ENCODE peak calls at places on chromosomes 1 and 21, in five cellular contexts. One of them, this sample, is unnamed.
A peak's percentile ranks its signal among the peaks of the same experiment; 100 is the strongest.

GRCh38 chr1:40495315-40495903 is 13.2 kb upstream of the EXO5 start:
- DNase-seq in substantia nigra: no peak
- DNase-seq in lung microvascular endothelial cell: no peak
- DNase-seq in bronchial epithelial cell: no peak
- DNase-seq in left ventricle myocardium inferior: no peak
- DNase-seq in this sample: no peak

GRCh38 chr1:71882241-71883036 is 399.9 kb downstream of the NEGR1 start:
- DNase-seq in substantia nigra: no peak
- DNase-seq in lung microvascular endothelial cell: no peak
- DNase-seq in bronchial epithelial cell: no peak
- DNase-seq in left ventricle myocardium inferior: no peak
- DNase-seq in this sample: no peak

GRCh38 chr1:18643154-18644012 is 12.7 kb downstream of the PAX7 start:
- DNase-seq in substantia nigra: no peak
- DNase-seq in lung microvascular endothelial cell: no peak
- DNase-seq in bronchial epithelial cell: no peak
- DNase-seq in left ventricle myocardium inferior: no peak
- DNase-seq in this sample: no peak

GRCh38 chr1:19044975-19045831 is 88.7 kb upstream of the IFFO2 start:
- DNase-seq in substantia nigra: peak; percentile 45
- DNase-seq in lung microvascular endothelial cell: no peak
- DNase-seq in bronchial epithelial cell: no peak
- DNase-seq in left ventricle myocardium inferior: no peak
- DNase-seq in this sample: peak; percentile 86

GRCh38 chr1:205832326-205832751 is 17.6 kb downstream of the PM20D1 start:
- DNase-seq in substantia nigra: no peak
- DNase-seq in lung microvascular endothelial cell: peak; percentile 43
- DNase-seq in bronchial epithelial cell: no peak
- DNase-seq in left ventricle myocardium inferior: no peak
- DNase-seq in this sample: no peak

GRCh38 chr21:16116798-16117197 is 387.0 kb downstream of the USP25 start:
- DNase-seq in substantia nigra: no peak
- DNase-seq in lung microvascular endothelial cell: peak; percentile 87
- DNase-seq in bronchial epithelial cell: peak; percentile 77
- DNase-seq in left ventricle myocardium inferior: no peak
- DNase-seq in this sample: no peak

GRCh38 chr1:39395357-39395831 is 96.0 kb upstream of the BMP8A start:
- DNase-seq in substantia nigra: no peak
- DNase-seq in lung microvascular endothelial cell: peak; percentile 72
- DNase-seq in bronchial epithelial cell: peak; percentile 51
- DNase-seq in left ventricle myocardium inferior: no peak
- DNase-seq in this sample: no peak

GRCh38 chr1:78645728-78646127 is 3.9 kb upstream of the IFI44 start:
- DNase-seq in substantia nigra: no peak
- DNase-seq in lung microvascular endothelial cell: peak; percentile 67
- DNase-seq in bronchial epithelial cell: peak; percentile 2
- DNase-seq in left ventricle myocardium inferior: no peak
- DNase-seq in this sample: no peak

GRCh38 chr1:228367798-228368791 is 38.5 kb downstream of the TRIM11 start:
- DNase-seq in substantia nigra: no peak
- DNase-seq in lung microvascular endothelial cell: no peak
- DNase-seq in bronchial epithelial cell: peak; percentile 14
- DNase-seq in left ventricle myocardium inferior: no peak
- DNase-seq in this sample: no peak

GRCh38 chr1:21174638-21175323 is 1.9 kb downstream of the EIF4G3 start:
- DNase-seq in substantia nigra: no peak
- DNase-seq in lung microvascular endothelial cell: peak; percentile 36
- DNase-seq in bronchial epithelial cell: peak; percentile 67
- DNase-seq in left ventricle myocardium inferior: no peak
- DNase-seq in this sample: no peak

GRCh38 chr1:222373831-222374603 is 173.9 kb downstream of the HHIPL2 start:
- DNase-seq in substantia nigra: no peak
- DNase-seq in lung microvascular endothelial cell: no peak
- DNase-seq in bronchial epithelial cell: no peak
- DNase-seq in left ventricle myocardium inferior: no peak
- DNase-seq in this sample: no peak

GRCh38 chr1:42427240-42427639 is 28.6 kb downstream of the ZMYND12 start:
- DNase-seq in substantia nigra: no peak
- DNase-seq in lung microvascular endothelial cell: peak; percentile 86
- DNase-seq in bronchial epithelial cell: peak; percentile 19
- DNase-seq in left ventricle myocardium inferior: no peak
- DNase-seq in this sample: no peak

GRCh38 chr1:116538527-116538926 is 32.3 kb downstream of the CD58 start:
- DNase-seq in substantia nigra: no peak
- DNase-seq in lung microvascular endothelial cell: peak; percentile 35
- DNase-seq in bronchial epithelial cell: peak; percentile 90
- DNase-seq in left ventricle myocardium inferior: no peak
- DNase-seq in this sample: no peak

GRCh38 chr1:74513396-74513795 is 985 bp upstream of the LRRC53 start:
- DNase-seq in substantia nigra: no peak
- DNase-seq in lung microvascular endothelial cell: no peak
- DNase-seq in bronchial epithelial cell: no peak
- DNase-seq in left ventricle myocardium inferior: no peak
- DNase-seq in this sample: peak; percentile 40

GRCh38 chr1:2821970-2822620 is 20.6 kb upstream of the TTC34 start:
- DNase-seq in substantia nigra: no peak
- DNase-seq in lung microvascular endothelial cell: no peak
- DNase-seq in bronchial epithelial cell: no peak
- DNase-seq in left ventricle myocardium inferior: peak; percentile 48
- DNase-seq in this sample: no peak

GRCh38 chr1:25504706-25505560 is 38.5 kb upstream of the LDLRAP1 start:
- DNase-seq in substantia nigra: no peak
- DNase-seq in lung microvascular endothelial cell: no peak
- DNase-seq in bronchial epithelial cell: no peak
- DNase-seq in left ventricle myocardium inferior: no peak
- DNase-seq in this sample: no peak

GRCh38 chr1:173663159-173663558 is 6.5 kb downstream of the ANKRD45 start:
- DNase-seq in substantia nigra: no peak
- DNase-seq in lung microvascular endothelial cell: no peak
- DNase-seq in bronchial epithelial cell: no peak
- DNase-seq in left ventricle myocardium inferior: no peak
- DNase-seq in this sample: no peak

GRCh38 chr21:44710756-44711326 is 531 bp downstream of the TSPEAR start:
- DNase-seq in substantia nigra: no peak
- DNase-seq in lung microvascular endothelial cell: no peak
- DNase-seq in bronchial epithelial cell: peak; percentile 23
- DNase-seq in left ventricle myocardium inferior: no peak
- DNase-seq in this sample: no peak

GRCh38 chr21:26849428-26850115 is 4.4 kb upstream of the ADAMTS1 start:
- DNase-seq in substantia nigra: no peak
- DNase-seq in lung microvascular endothelial cell: peak; percentile 73
- DNase-seq in bronchial epithelial cell: peak; percentile 63
- DNase-seq in left ventricle myocardium inferior: no peak
- DNase-seq in this sample: no peak

GRCh38 chr1:95230768-95231191 is 3.2 kb upstream of the RWDD3 start:
- DNase-seq in substantia nigra: no peak
- DNase-seq in lung microvascular endothelial cell: no peak
- DNase-seq in bronchial epithelial cell: no peak
- DNase-seq in left ventricle myocardium inferior: peak; percentile 37
- DNase-seq in this sample: no peak

GRCh38 chr1:22428672-22429071 is 23.0 kb upstream of the ZBTB40 start:
- DNase-seq in substantia nigra: no peak
- DNase-seq in lung microvascular endothelial cell: peak; percentile 75
- DNase-seq in bronchial epithelial cell: peak; percentile 43
- DNase-seq in left ventricle myocardium inferior: no peak
- DNase-seq in this sample: no peak